ENCODE peak calls at places on chromosomes 7 and 10, in seven cellular contexts. Z, L, Q, Y, A, G and J are unnamed samples.

GRCh38 chr10:117926491-117926890 is 120.2 kb downstream of the RAB11FIP2 start:
- DNase-seq in Q (no peak), A (no peak), L (no peak), G (peak), Y (no peak), Z (no peak), J (no peak)

GRCh38 chr10:20858292-20859124 is 38.6 kb downstream of the NEBL start:
- DNase-seq in Q (peak), Y (no peak), G (peak), L (no peak), A (no peak), Z (no peak), J (no peak)

GRCh38 chr10:119663866-119664698 is 12.9 kb downstream of the BAG3 start:
- DNase-seq in L (no peak), Q (no peak), A (no peak), Y (no peak), G (no peak), Z (no peak), J (peak)

GRCh38 chr7:41755100-41755499 is 52.2 kb upstream of the INHBA start:
- DNase-seq in Q (peak), Y (no peak), Z (no peak), L (no peak), G (no peak), A (no peak), J (no peak)

GRCh38 chr10:88946200-88946599 is 6.4 kb downstream of the ACTA2 start:
- DNase-seq in Y (no peak), A (no peak), G (no peak), Z (no peak), L (no peak), Q (no peak), J (no peak)

GRCh38 chr10:17144757-17145156 is 15.1 kb upstream of the CUBN start:
- DNase-seq in A (no peak), G (no peak), Y (no peak), Z (peak), L (no peak), Q (no peak), J (no peak)

GRCh38 chr10:50594012-50594411 is 29.7 kb downstream of the SGMS1 start:
- DNase-seq in Z (no peak), Y (no peak), A (no peak), L (no peak), Q (peak), G (no peak), J (no peak)

GRCh38 chr10:4279649-4280048 is 494.6 kb upstream of the KLF6 start:
- DNase-seq in Y (no peak), L (no peak), A (no peak), G (no peak), Q (no peak), Z (no peak), J (no peak)

GRCh38 chr10:99442394-99442793 is 12.0 kb upstream of the GOT1 start:
- DNase-seq in A (no peak), G (no peak), Q (no peak), L (no peak), Y (no peak), Z (no peak), J (no peak)

GRCh38 chr10:32111585-32111984 is 55.4 kb upstream of the KIF5B start:
- DNase-seq in Z (no peak), Y (no peak), Q (no peak), L (no peak), A (no peak), G (no peak), J (no peak)

GRCh38 chr7:31488562-31489203 is 25.2 kb upstream of the ITPRID1 start:
- DNase-seq in Q (no peak), A (no peak), Z (peak), L (no peak), G (peak), Y (peak), J (no peak)

GRCh38 chr10:69068549-69068948 is 19.4 kb upstream of the SRGN start:
- DNase-seq in G (no peak), A (no peak), Q (no peak), Z (no peak), L (no peak), Y (no peak), J (no peak)

GRCh38 chr7:936131-937054 is 18.1 kb downstream of the ADAP1 start:
- DNase-seq in Z (peak), A (no peak), Q (no peak), G (no peak), L (no peak), Y (no peak), J (no peak)

GRCh38 chr7:44103941-44104879 is at the start of gene AEBP1:
- DNase-seq in Q (no peak), L (no peak), A (no peak), Y (no peak), G (no peak), Z (peak), J (no peak)

GRCh38 chr10:22620929-22621328 is 93.4 kb downstream of the PIP4K2A start:
- DNase-seq in Z (no peak), Y (no peak), Q (no peak), A (no peak), G (no peak), L (no peak), J (no peak)

GRCh38 chr7:78473011-78473410 is 674.4 kb downstream of the PHTF2 start:
- DNase-seq in G (no peak), Y (no peak), L (no peak), Q (no peak), Z (no peak), A (no peak), J (no peak)

GRCh38 chr10:88288621-88289059 is 294.5 kb downstream of the RNLS start:
- DNase-seq in G (no peak), Z (no peak), A (no peak), Q (no peak), L (no peak), Y (no peak), J (no peak)

GRCh38 chr10:86899670-86900276 is 57.6 kb downstream of the MMRN2 start:
- DNase-seq in L (no peak), G (peak), Q (no peak), A (peak), Z (peak), Y (peak), J (no peak)